ENCODE peak calls at places on chromosome 7, in seven cellular contexts. Y is cardiac fibroblast, I is mammary epithelial cell, Z is A549, W is foreskin keratinocyte, N is upper lobe of right lung, R is fibroblast of lung. T is an unnamed sample.

GRCh38 chr7:34312624-34313023 is 345.4 kb upstream of the NPSR1 start:
- DNase-seq in W (no peak), Z (no peak), Y (no peak), R (no peak), I (no peak), N (no peak), T (no peak)

GRCh38 chr7:70711441-70711840 is 420.5 kb upstream of the GALNT17 start:
- DNase-seq in W (no peak), Z (no peak), N (no peak), I (no peak), Y (no peak), R (no peak), T (no peak)

GRCh38 chr7:92790987-92791386 is 45.4 kb downstream of the CDK6 start:
- DNase-seq in W (no peak), I (peak), R (peak), Y (peak), Z (no peak), N (no peak), T (no peak)

GRCh38 chr7:116706668-116707126 is 34.7 kb downstream of the MET start:
- DNase-seq in W (peak), Y (peak), R (peak), Z (peak), I (peak), N (no peak), T (no peak)

GRCh38 chr7:108294595-108294994 is 161.6 kb downstream of the NRCAM start:
- DNase-seq in Z (no peak), W (no peak), R (no peak), N (no peak), I (no peak), Y (peak), T (no peak)

GRCh38 chr7:13897825-13898224 is 91.6 kb downstream of the ETV1 start:
- DNase-seq in N (no peak), I (no peak), W (no peak), Y (peak), Z (no peak), R (peak), T (no peak)

GRCh38 chr7:37796134-37796775 is 52.1 kb upstream of the NME8 start:
- DNase-seq in Y (no peak), R (no peak), W (no peak), N (no peak), Z (no peak), I (no peak), T (no peak)

GRCh38 chr7:12570529-12571461 is at the start of gene SCIN:
- DNase-seq in W (no peak), Z (peak), R (peak), N (peak), Y (peak), I (no peak), T (peak)

GRCh38 chr7:121633186-121633585 is 237.1 kb upstream of the FAM3C start:
- DNase-seq in W (no peak), Y (peak), R (no peak), I (no peak), Z (no peak), N (no peak), T (no peak)

GRCh38 chr7:147249956-147250355 is 1133.4 kb downstream of the CNTNAP2 start:
- DNase-seq in Z (peak), Y (no peak), N (no peak), I (no peak), W (no peak), R (no peak), T (no peak)
- TF ChIP-seq CTCF in Z (no peak), Y (peak), N (no peak), I (no peak), W (no peak), R (no peak), T (no peak)

DNA sequence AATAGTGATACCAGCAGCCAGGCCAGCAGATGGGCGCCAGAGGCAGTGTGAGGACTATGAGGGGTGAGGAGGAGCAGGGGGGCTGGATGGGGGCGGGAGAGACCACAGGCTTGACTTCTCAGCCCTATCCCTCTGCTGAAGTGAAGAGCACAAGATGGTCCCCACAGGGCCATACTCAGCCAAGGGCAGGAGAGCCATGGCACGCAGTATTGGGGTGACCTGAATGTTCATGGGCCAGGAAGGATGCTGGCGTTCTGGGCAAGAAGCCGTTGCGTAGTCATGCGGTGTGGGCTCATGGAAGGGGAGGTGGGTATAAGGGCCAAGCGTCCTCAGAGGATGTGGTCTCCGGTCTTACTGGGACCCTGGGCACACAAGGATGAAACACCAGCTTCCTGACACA is 146.3 kb downstream of the PRKAG2 start:
- DNase-seq in Y (no peak), N (no peak), W (no peak), R (no peak), Z (no peak), I (no peak), T (no peak)
- TF ChIP-seq CTCF in Y (no peak), N (no peak), W (no peak), R (no peak), Z (no peak), I (no peak), T (no peak)

GRCh38 chr7:86152926-86153325 is 490.8 kb upstream of the GRM3 start:
- DNase-seq in N (no peak), Y (no peak), Z (no peak), R (no peak), W (no peak), I (no peak), T (no peak)
- TF ChIP-seq CTCF in N (no peak), Y (no peak), Z (no peak), R (no peak), W (no peak), I (no peak), T (no peak)

DNA sequence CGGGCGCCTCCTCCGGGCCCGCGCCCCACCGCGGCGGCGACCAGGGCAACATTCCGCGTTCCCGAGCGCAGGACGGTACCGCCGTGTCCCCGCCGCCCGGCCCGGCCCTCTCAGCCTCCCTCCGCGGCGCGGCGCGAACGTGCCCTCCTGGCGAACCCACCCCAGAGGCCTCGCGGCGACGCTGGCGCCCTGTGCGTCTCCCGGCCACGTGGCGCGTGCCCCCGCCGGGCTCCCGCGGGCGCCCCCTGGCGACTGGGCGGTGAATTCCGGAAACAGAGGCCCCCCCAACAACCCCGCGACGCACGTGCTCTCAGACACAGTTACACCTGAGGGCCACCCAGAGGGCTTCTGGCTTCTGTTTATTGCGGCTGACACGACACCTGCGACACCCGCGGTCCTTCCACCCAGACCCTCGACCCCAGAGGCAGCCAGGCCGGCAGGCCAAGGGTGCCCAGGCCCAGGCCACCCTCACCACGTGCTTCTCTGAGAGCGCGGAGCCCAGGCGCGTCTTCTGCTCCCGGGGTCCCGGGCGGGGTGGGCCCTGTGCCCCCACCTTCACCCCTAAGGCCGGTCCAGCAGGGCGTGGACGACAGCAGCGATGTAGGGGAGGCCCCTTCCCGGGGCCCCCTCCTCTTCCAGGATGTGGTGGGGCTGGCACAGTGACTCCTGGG is at the start of gene SAP25:
- DNase-seq in W (no peak), R (no peak), I (no peak), N (peak), Z (no peak), Y (no peak), T (peak)
- TF ChIP-seq CTCF in W (peak), R (no peak), I (no peak), N (no peak), Z (peak), Y (no peak), T (no peak)

GRCh38 chr7:103077318-103077717 is 2.4 kb downstream of the ARMC10 start:
- DNase-seq in I (no peak), N (no peak), Z (no peak), R (no peak), W (no peak), Y (no peak), T (no peak)

GRCh38 chr7:103075337-103075918 is 488 bp downstream of the ARMC10 start:
- DNase-seq in N (peak), Y (peak), R (peak), W (no peak), I (peak), Z (peak), T (peak)

GRCh38 chr7:103076767-103077166 is 1.8 kb downstream of the ARMC10 start:
- DNase-seq in R (no peak), Y (no peak), N (peak), Z (no peak), I (no peak), W (no peak), T (no peak)

GRCh38 chr7:103073989-103074518 is 542 bp downstream of the FBXL13 start:
- DNase-seq in Z (peak), Y (no peak), W (no peak), I (no peak), N (no peak), R (no peak), T (peak)

GRCh38 chr7:103074519-103075336 is at the start of the genes ARMC10 and FBXL13:
- DNase-seq in Z (peak), N (peak), W (peak), I (peak), Y (peak), R (peak), T (peak)
- TF ChIP-seq CTCF in Z (peak), N (peak), W (peak), I (peak), Y (no peak), R (no peak), T (no peak)

GRCh38 chr7:36784991-36785940 is 61.0 kb upstream of the AOAH start:
- DNase-seq in Y (peak), R (no peak), N (peak), Z (no peak), I (peak), W (peak), T (no peak)
- TF ChIP-seq CTCF in Y (no peak), R (no peak), N (no peak), Z (no peak), I (no peak), W (peak), T (no peak)

GRCh38 chr7:142784096-142784495 is 13.3 kb downstream of the PRSS2 start:
- DNase-seq in Y (no peak), I (no peak), Z (no peak), W (no peak), R (no peak), N (no peak), T (no peak)
- TF ChIP-seq CTCF in Y (no peak), I (no peak), Z (no peak), W (peak), R (peak), N (no peak), T (no peak)

DNA sequence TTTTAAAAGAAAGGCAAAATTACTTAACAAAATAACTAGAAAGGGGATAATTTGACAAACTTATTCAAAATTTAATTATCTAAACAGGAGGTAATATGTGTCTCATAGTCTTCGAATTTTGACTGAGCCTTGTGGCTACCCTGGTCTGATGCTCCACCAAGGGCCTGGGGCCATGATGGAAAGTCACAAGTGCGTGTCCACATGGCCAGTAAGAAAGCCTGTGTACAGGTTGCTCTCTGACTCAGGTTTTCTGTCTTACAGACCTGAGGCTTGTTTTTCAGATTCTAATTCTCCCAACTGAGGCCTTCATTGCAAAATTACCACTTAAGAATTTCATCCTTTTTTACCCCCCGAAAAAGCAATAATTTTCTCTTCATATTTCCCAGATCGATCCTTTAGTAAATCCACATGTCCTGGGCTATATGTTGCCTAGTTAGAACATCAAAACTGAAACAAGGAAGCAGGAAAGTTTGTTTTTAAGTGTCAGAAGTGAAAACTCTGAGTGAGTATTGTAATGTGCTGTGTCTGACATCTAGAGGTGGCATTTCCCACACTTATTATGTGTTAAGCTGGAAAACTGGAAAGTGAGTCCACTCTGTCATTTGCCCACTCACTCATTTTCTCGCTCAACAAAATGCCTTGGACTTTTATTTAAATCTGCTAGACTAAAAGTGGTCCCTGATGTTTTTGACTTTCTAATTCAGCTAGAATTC is 10.0 kb downstream of the CYP3A43 start:
- DNase-seq in N (no peak), Z (peak), W (no peak), I (peak), Y (peak), R (peak), T (no peak)
- TF ChIP-seq CTCF in N (peak), Z (peak), W (peak), I (peak), Y (no peak), R (no peak), T (peak)

DNA sequence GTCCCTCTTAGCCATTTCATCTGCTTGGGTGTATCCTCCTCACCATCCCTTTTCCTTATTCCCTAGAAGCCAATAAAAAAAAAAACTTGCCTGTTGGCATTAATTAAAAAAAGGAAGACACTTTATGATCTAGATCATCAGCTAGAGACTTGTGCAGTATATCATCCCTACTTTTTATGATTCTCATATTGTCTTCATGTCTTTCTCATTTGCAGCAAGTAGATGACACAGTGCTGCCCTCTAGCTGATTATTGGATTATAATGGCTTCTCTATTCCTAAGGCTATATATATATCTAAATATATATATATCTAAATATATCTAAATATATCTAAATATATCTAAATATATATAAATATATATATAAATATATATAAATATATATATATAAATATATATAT is 272.4 kb upstream of the LRGUK start:
- DNase-seq in Y (peak), W (peak), I (peak), Z (peak), R (peak), N (no peak), T (no peak)
- TF ChIP-seq CTCF in Y (peak), W (peak), I (peak), Z (peak), R (peak), N (peak), T (peak)